ENCODE peak calls at places on chromosome 1, in ten cellular contexts. R is left ventricle myocardium inferior, T is PC-3, K is mammary epithelial cell, H is body of pancreas, I is astrocyte of the spinal cord, G is psoas muscle, M is heart left ventricle, Y is AG04449, B is Peyer's patch. S is an unnamed sample.

GRCh38 chr1:86154581-86155060 is 2.0 kb downstream of the COL24A1 start:
- DNase-seq in R (no peak), T (no peak), K (peak; percentile 25), H (no peak), I (no peak), G (no peak), M (peak; percentile 62), Y (no peak), B (no peak), S (peak; percentile 54)

GRCh38 chr1:15153842-15154479 is 414 bp downstream of the TMEM51 start:
- DNase-seq in R (peak; percentile 70), T (peak; percentile 69), K (peak; percentile 63), H (peak; percentile 79), I (peak; percentile 43), G (peak; percentile 66), M (peak; percentile 85), Y (no peak), B (no peak), S (peak; percentile 68)

GRCh38 chr1:113804421-113805255 is 7.6 kb downstream of the RSBN1 start:
- DNase-seq in R (no peak), T (peak; percentile 65), K (peak; percentile 49), H (peak; percentile 20), I (peak; percentile 65), G (no peak), M (no peak), Y (no peak), B (no peak), S (peak; percentile 74)

GRCh38 chr1:66654643-66655042 is 97.6 kb upstream of the DYNLT5 start:
- DNase-seq in R (peak; percentile 15), T (no peak), K (no peak), H (no peak), I (no peak), G (no peak), M (no peak), Y (no peak), B (no peak), S (no peak)

GRCh38 chr1:99768525-99769382 is 2.3 kb upstream of the FRRS1 start:
- DNase-seq in R (no peak), T (no peak), K (no peak), H (no peak), I (no peak), G (no peak), M (no peak), Y (no peak), B (no peak), S (no peak)

GRCh38 chr1:184152502-184152901 is 101.0 kb downstream of the TSEN15 start:
- DNase-seq in R (peak; percentile 34), T (no peak), K (no peak), H (no peak), I (peak; percentile 52), G (peak; percentile 38), M (no peak), Y (no peak), B (no peak), S (no peak)

GRCh38 chr1:3779912-3780416 is 7.4 kb downstream of the SMIM1 start:
- DNase-seq in R (no peak), T (no peak), K (no peak), H (no peak), I (no peak), G (no peak), M (no peak), Y (no peak), B (no peak), S (no peak)

GRCh38 chr1:89176971-89177370 is 1.2 kb upstream of the GBP7 start:
- DNase-seq in R (no peak), T (peak; percentile 34), K (no peak), H (no peak), I (no peak), G (no peak), M (no peak), Y (no peak), B (no peak), S (no peak)

DNA sequence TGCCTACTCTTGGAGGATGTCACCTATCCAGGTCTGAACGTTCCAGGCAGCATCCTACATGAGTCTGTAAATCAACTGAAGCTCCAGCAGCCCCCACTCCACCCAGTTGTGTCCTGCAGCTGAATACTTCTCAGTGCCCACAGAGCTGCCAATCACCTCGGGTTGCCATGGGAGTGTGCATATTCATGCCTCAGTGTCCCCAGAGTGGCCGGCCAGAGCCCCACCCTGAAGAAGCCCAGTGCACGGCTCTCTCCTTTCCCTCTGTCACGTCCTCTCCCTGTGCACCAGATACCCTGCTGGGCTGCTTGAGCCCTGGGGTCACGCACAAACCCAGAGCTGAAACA is 16.1 kb upstream of the GSTM4 start:
- DNase-seq in R (no peak), T (no peak), K (no peak), H (no peak), I (no peak), G (no peak), M (no peak), Y (no peak), B (no peak), S (no peak)
- H3K4me3 ChIP-seq in R (no peak overlapping the region), T (no peak overlapping the region), K (no peak overlapping the region), H (no peak overlapping the region), I (no peak overlapping the region), G (no peak overlapping the region), M (no peak overlapping the region), Y (no peak overlapping the region), B (no peak overlapping the region), S (no peak overlapping the region)

GRCh38 chr1:60223370-60223652 is 149.7 kb upstream of the C1orf87 start:
- DNase-seq in R (no peak), T (no peak), K (no peak), H (no peak), I (no peak), G (no peak), M (no peak), Y (no peak), B (no peak), S (no peak)

GRCh38 chr1:60227581-60228252 is 154.1 kb upstream of the C1orf87 start:
- DNase-seq in R (no peak), T (no peak), K (peak; percentile 25), H (no peak), I (peak; percentile 45), G (no peak), M (no peak), Y (no peak), B (no peak), S (peak; percentile 39)

GRCh38 chr1:60222492-60223369 is 149.2 kb upstream of the C1orf87 start:
- DNase-seq in R (no peak), T (no peak), K (no peak), H (no peak), I (no peak), G (no peak), M (no peak), Y (no peak), B (no peak), S (no peak)

GRCh38 chr1:60228253-60228594 is 154.7 kb upstream of the C1orf87 start:
- DNase-seq in R (no peak), T (no peak), K (no peak), H (no peak), I (no peak), G (no peak), M (no peak), Y (no peak), B (no peak), S (no peak)
- TF ChIP-seq CTCF in R (no peak), T (no peak), K (no peak), H (no peak), I (no peak), G (no peak), M (no peak), Y (no peak), B (no peak), S (no peak)

GRCh38 chr1:147509786-147510360 is 31.4 kb upstream of the BCL9 start:
- DNase-seq in R (peak; percentile 35), T (no peak), K (no peak), H (no peak), I (no peak), G (no peak), M (no peak), Y (no peak), B (no peak), S (no peak)

GRCh38 chr1:147500309-147500839 is 40.9 kb upstream of the BCL9 start:
- DNase-seq in R (no peak), T (peak; percentile 10), K (no peak), H (no peak), I (no peak), G (no peak), M (no peak), Y (no peak), B (no peak), S (no peak)

GRCh38 chr1:147502760-147503159 is 38.5 kb upstream of the BCL9 start:
- DNase-seq in R (no peak), T (no peak), K (no peak), H (no peak), I (no peak), G (no peak), M (no peak), Y (no peak), B (no peak), S (no peak)

GRCh38 chr1:147504801-147505303 is 36.4 kb upstream of the BCL9 start:
- DNase-seq in R (no peak), T (peak; percentile 49), K (no peak), H (no peak), I (peak; percentile 68), G (no peak), M (no peak), Y (no peak), B (no peak), S (no peak)
- H3K4me3 ChIP-seq in R (peak overlapping the region; percentile 40), T (no peak overlapping the region), K (no peak overlapping the region), H (no peak overlapping the region), I (peak overlapping the region; percentile 10), G (peak overlapping the region; percentile 45), M (no peak overlapping the region), Y (no peak overlapping the region), B (no peak overlapping the region), S (no peak overlapping the region)

GRCh38 chr1:173410133-173410793 is 66.9 kb upstream of the PRDX6 start:
- DNase-seq in R (no peak), T (peak; percentile 93), K (no peak), H (no peak), I (peak; percentile 58), G (no peak), M (no peak), Y (no peak), B (no peak), S (peak; percentile 51)

GRCh38 chr1:173410794-173411236 is 66.3 kb upstream of the PRDX6 start:
- DNase-seq in R (no peak), T (no peak), K (no peak), H (no peak), I (no peak), G (no peak), M (no peak), Y (no peak), B (peak; percentile 66), S (no peak)

GRCh38 chr1:173409613-173410012 is 67.5 kb upstream of the PRDX6 start:
- DNase-seq in R (peak; percentile 44), T (peak; percentile 94), K (peak; percentile 37), H (no peak), I (peak; percentile 94), G (peak; percentile 18), M (peak; percentile 71), Y (peak; percentile 44), B (peak; percentile 71), S (peak; percentile 25)

GRCh38 chr1:173407846-173408245 is 69.3 kb upstream of the PRDX6 start:
- DNase-seq in R (no peak), T (no peak), K (no peak), H (no peak), I (no peak), G (no peak), M (no peak), Y (no peak), B (no peak), S (no peak)

DNA sequence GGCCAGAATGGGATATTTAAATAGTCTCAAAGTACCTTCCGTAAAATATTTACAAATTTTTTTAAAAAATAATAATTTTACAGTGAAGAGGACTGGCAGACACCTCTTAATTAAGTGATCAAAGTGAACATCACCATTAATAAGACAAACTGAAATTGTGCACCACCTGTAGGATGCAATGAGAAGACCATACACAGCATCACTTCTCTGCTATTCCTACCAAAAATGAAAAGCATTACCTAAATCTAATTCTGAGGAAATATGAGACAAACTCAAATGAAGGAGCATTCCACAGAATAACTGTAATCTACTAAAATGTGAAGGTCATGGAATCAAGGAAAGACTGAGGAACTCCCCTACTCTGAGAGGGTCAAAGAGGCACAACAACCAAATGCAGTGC is 68.2 kb upstream of the PRDX6 start:
- DNase-seq in R (no peak), T (no peak), K (no peak), H (no peak), I (peak; percentile 33), G (no peak), M (no peak), Y (no peak), B (no peak), S (no peak)
- TF ChIP-seq CTCF in R (no peak), T (peak; percentile 57), K (no peak), H (no peak), I (peak; percentile 16), G (no peak), M (no peak), Y (no peak), B (no peak), S (no peak)